ENCODE peak calls at places on chromosomes 12 and 14, in six cellular contexts. M is GM12891, L is SK-N-SH, P is GM12878, N is K562, Z is H1. H is an unnamed sample.

GRCh38 chr12:6112004-6112403 is 12.5 kb downstream of the VWF start:
- DNase-seq in M (no peak), L (peak), P (no peak), N (no peak), Z (no peak), H (no peak)

GRCh38 chr12:111034148-111034910 is 114.0 kb upstream of the MYL2 start:
- DNase-seq in M (no peak), L (peak), P (no peak), N (no peak), Z (peak), H (no peak)

GRCh38 chr12:66603458-66603857 is 75.4 kb downstream of the GRIP1 start:
- DNase-seq in M (no peak), L (no peak), P (no peak), N (no peak), Z (no peak), H (no peak)

GRCh38 chr12:42638011-42638410 is 48.5 kb upstream of the PRICKLE1 start:
- DNase-seq in M (no peak), L (no peak), P (no peak), N (no peak), Z (no peak), H (no peak)

GRCh38 chr12:105764216-105764835 is 374.4 kb downstream of the NUAK1 start:
- DNase-seq in M (no peak), L (no peak), P (no peak), N (no peak), Z (no peak), H (no peak)

GRCh38 chr12:4190376-4191063 is 83.0 kb upstream of the CCND2 start:
- DNase-seq in M (no peak), L (no peak), P (no peak), N (no peak), Z (no peak), H (no peak)

GRCh38 chr14:93727917-93728650 is 60.2 kb downstream of the PRIMA1 start:
- DNase-seq in M (no peak), L (no peak), P (no peak), N (no peak), Z (no peak), H (no peak)

GRCh38 chr14:70642313-70643235 is 858 bp downstream of the TTC9 start:
- DNase-seq in M (peak), L (peak), P (no peak), N (no peak), Z (no peak), H (peak)

GRCh38 chr14:73102806-73103497 is 33.4 kb upstream of the PSEN1 start:
- DNase-seq in M (no peak), L (no peak), P (no peak), N (no peak), Z (no peak), H (no peak)

GRCh38 chr14:66752109-66752508 is 244.2 kb downstream of the GPHN start:
- DNase-seq in M (no peak), L (no peak), P (peak), N (no peak), Z (no peak), H (no peak)

GRCh38 chr12:120455302-120455701 is 9.1 kb downstream of the GATC start:
- DNase-seq in M (no peak), L (no peak), P (no peak), N (no peak), Z (no peak), H (no peak)

GRCh38 chr14:95515523-95516517 is 630 bp downstream of the SYNE3 start:
- DNase-seq in M (peak), L (peak), P (no peak), N (peak), Z (peak), H (peak)
- TF ChIP-seq TAF1 in M (no peak), L (no peak), P (peak), N (no peak), Z (no peak), H (no peak)

DNA sequence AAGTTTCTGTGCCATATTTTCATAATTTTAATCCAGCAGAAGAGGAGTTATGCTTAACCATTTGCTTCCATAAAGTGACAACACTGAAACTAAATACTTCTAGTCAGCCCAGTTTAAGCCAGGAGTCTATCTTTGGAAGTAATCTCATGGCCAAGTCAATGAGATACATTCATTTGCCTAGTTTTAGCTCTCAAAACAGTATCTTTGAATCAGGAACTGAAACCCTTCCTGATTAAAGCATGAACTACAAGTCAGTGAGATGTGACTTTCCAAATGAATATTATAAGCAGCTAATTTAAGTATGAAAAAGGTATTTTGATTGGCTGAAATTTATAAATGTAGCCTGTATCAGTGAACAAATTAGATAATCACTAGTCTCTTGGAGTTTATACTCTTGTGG is 491.5 kb downstream of the SLC6A15 start:
- DNase-seq in M (no peak), L (no peak), P (no peak), N (no peak), Z (no peak), H (no peak)
- TF ChIP-seq TAF1 in M (no peak), L (no peak), P (no peak), N (no peak), Z (no peak), H (no peak)

GRCh38 chr12:113914806-113915205 is 51.3 kb downstream of the RBM19 start:
- DNase-seq in M (no peak), L (no peak), P (no peak), N (no peak), Z (no peak), H (no peak)

GRCh38 chr12:113910751-113911272 is 55.3 kb downstream of the RBM19 start:
- DNase-seq in M (no peak), L (no peak), P (no peak), N (no peak), Z (no peak), H (no peak)

GRCh38 chr12:113911971-113912760 is 54.0 kb downstream of the RBM19 start:
- DNase-seq in M (no peak), L (no peak), P (no peak), N (no peak), Z (no peak), H (no peak)

GRCh38 chr12:113914176-113914575 is 51.9 kb downstream of the RBM19 start:
- DNase-seq in M (no peak), L (no peak), P (no peak), N (no peak), Z (no peak), H (no peak)

DNA sequence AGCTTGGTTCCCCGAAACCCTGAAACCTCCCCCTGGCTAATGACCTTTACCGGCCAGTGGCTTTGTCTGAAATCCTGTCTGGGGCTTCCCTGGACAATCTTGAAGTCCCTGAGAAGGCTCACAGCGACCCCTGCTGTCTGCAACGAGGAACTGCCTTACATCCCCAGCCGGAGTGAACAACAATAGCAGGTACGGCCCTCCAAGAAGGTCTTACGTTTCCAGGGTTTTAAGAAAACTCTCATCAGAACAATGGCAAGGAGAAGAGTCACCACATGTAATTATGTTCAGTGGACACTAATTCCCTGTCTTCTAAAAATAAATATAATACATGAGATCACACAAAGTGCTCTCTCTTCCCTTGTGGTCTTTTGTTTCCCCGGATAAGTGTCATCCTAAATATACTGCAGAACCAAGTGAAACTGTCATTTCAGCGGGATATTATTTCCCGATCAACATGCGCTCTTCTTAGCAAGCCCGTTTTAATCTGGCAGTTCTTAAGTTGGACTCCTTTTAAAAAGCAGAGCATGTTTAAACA is 53.3 kb downstream of the RBM19 start:
- DNase-seq in M (peak), L (peak), P (no peak), N (peak), Z (peak), H (peak)
- TF ChIP-seq TAF1 in M (no peak), L (no peak), P (no peak), N (no peak), Z (no peak), H (no peak)

GRCh38 chr12:64550758-64551157 is 59.5 kb upstream of the RASSF3 start:
- DNase-seq in M (no peak), L (no peak), P (no peak), N (no peak), Z (no peak), H (no peak)
- TF ChIP-seq TAF1 in M (no peak), L (no peak), P (no peak), N (no peak), Z (no peak), H (no peak)

GRCh38 chr12:101570022-101570421 is 24.7 kb upstream of the MYBPC1 start:
- DNase-seq in M (no peak), L (peak), P (no peak), N (no peak), Z (no peak), H (no peak)
- TF ChIP-seq TAF1 in M (no peak), L (no peak), P (no peak), N (no peak), Z (no peak), H (no peak)

GRCh38 chr12:32034045-32034444 is 72.6 kb upstream of the BICD1 start:
- DNase-seq in M (no peak), L (no peak), P (no peak), N (no peak), Z (no peak), H (no peak)

GRCh38 chr12:32043928-32044549 is 62.6 kb upstream of the BICD1 start:
- DNase-seq in M (no peak), L (no peak), P (no peak), N (no peak), Z (no peak), H (no peak)

GRCh38 chr12:32036477-32037263 is 70.0 kb upstream of the BICD1 start:
- DNase-seq in M (no peak), L (no peak), P (no peak), N (no peak), Z (no peak), H (no peak)

GRCh38 chr12:32039917-32040575 is 66.6 kb upstream of the BICD1 start:
- DNase-seq in M (no peak), L (no peak), P (no peak), N (peak), Z (no peak), H (no peak)

DNA sequence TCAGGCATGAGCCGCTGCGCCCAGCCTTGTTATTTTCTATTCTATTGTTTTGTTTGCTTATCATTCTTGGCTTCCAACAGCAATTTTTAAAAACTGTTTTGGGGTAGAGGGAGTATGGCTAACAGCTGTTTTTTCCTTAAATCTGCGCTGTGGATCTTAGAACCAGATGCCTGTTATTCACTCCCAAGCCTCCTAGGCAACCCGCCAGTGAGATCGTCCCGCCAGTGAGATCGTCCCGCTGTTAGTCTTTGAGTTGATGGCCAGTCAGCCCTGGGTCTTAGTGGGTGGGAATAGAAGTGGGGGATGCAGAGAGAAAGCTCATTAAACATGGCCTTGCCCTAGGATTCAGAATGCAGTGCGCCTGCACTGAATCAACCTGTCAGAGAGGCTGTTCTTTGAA is 67.3 kb upstream of the BICD1 start:
- DNase-seq in M (no peak), L (peak), P (no peak), N (peak), Z (no peak), H (no peak)
- TF ChIP-seq TAF1 in M (no peak), L (no peak), P (no peak), N (no peak), Z (no peak), H (no peak)

GRCh38 chr14:105198588-105198987 is 17.5 kb upstream of the NUDT14 start:
- DNase-seq in M (no peak), L (no peak), P (no peak), N (no peak), Z (no peak), H (no peak)

GRCh38 chr14:105195533-105196227 is 14.6 kb upstream of the NUDT14 start:
- DNase-seq in M (no peak), L (no peak), P (no peak), N (no peak), Z (no peak), H (no peak)

GRCh38 chr14:105199093-105199492 is 18.0 kb upstream of the NUDT14 start:
- DNase-seq in M (no peak), L (no peak), P (no peak), N (peak), Z (no peak), H (no peak)

GRCh38 chr14:105196228-105196960 is 15.3 kb upstream of the NUDT14 start:
- DNase-seq in M (no peak), L (no peak), P (no peak), N (peak), Z (peak), H (no peak)

GRCh38 chr14:105197274-105197673 is 16.2 kb upstream of the NUDT14 start:
- DNase-seq in M (no peak), L (no peak), P (no peak), N (no peak), Z (no peak), H (no peak)
- TF ChIP-seq TAF1 in M (no peak), L (no peak), P (no peak), N (no peak), Z (no peak), H (no peak)

GRCh38 chr12:102216086-102216691 is 18.6 kb upstream of the PMCH start:
- DNase-seq in M (no peak), L (no peak), P (no peak), N (no peak), Z (no peak), H (no peak)
- TF ChIP-seq TAF1 in M (no peak), L (no peak), P (no peak), N (no peak), Z (no peak), H (no peak)